ENCODE peak calls at places on chromosomes 3 and 15, in nine cellular contexts. W, D, H, C, O, I, K, A and N are unnamed samples.
A peak's percentile ranks its signal among the peaks of the same experiment; 100 is the strongest.

GRCh38 chr15:88258021-88258641 is 1.6 kb upstream of the NTRK3 start:
- DNase-seq in W (no peak), D (no peak), H (no peak), C (peak; percentile 33), O (no peak), I (no peak), K (peak; percentile 94), A (peak; percentile 8), N (no peak)

GRCh38 chr15:75389791-75390382 is 21.5 kb upstream of the MAN2C1 start:
- DNase-seq in W (no peak), D (no peak), H (no peak), C (no peak), O (no peak), I (no peak), K (no peak), A (no peak), N (no peak)

GRCh38 chr3:156770699-156771414 is 55.3 kb upstream of the LEKR1 start:
- DNase-seq in W (no peak), D (no peak), H (no peak), C (no peak), O (no peak), I (no peak), K (no peak), A (no peak), N (no peak)

GRCh38 chr3:144265527-144266100 is 294.0 kb downstream of the DIPK2A start:
- DNase-seq in W (no peak), D (no peak), H (no peak), C (no peak), O (no peak), I (no peak), K (no peak), A (peak; percentile 73), N (no peak)

GRCh38 chr3:37458162-37458895 is 283.9 kb upstream of the LRRFIP2 start:
- DNase-seq in W (no peak), D (no peak), H (no peak), C (no peak), O (no peak), I (peak; percentile 90), K (no peak), A (no peak), N (no peak)

GRCh38 chr15:58330836-58331561 is 100.8 kb upstream of the LIPC start:
- DNase-seq in W (no peak), D (no peak), H (no peak), C (no peak), O (no peak), I (no peak), K (no peak), A (no peak), N (peak; percentile 28)

GRCh38 chr3:136733317-136733833 is 18.8 kb downstream of the STAG1 start:
- DNase-seq in W (no peak), D (no peak), H (no peak), C (no peak), O (no peak), I (no peak), K (no peak), A (peak; percentile 62), N (no peak)

GRCh38 chr3:143814358-143814968 is 33.8 kb downstream of the SLC9A9 start:
- DNase-seq in W (no peak), D (no peak), H (no peak), C (no peak), O (no peak), I (no peak), K (no peak), A (no peak), N (no peak)

GRCh38 chr15:72236381-72237285 is 5.6 kb upstream of the PKM start:
- DNase-seq in W (peak; percentile 42), D (no peak), H (no peak), C (no peak), O (no peak), I (no peak), K (no peak), A (no peak), N (no peak)

GRCh38 chr3:98602078-98602678 is 8.8 kb upstream of the CPOX start:
- DNase-seq in W (peak; percentile 69), D (peak; percentile 52), H (no peak), C (peak; percentile 57), O (no peak), I (no peak), K (peak; percentile 48), A (peak; percentile 86), N (peak; percentile 31)

GRCh38 chr15:22887157-22887951 is 48.9 kb downstream of the NIPA2 start:
- DNase-seq in W (peak; percentile 82), D (peak; percentile 33), H (no peak), C (no peak), O (no peak), I (no peak), K (no peak), A (peak; percentile 58), N (no peak)

GRCh38 chr3:176430244-176430893 is 766.9 kb downstream of the TBL1XR1 start:
- DNase-seq in W (peak; percentile 29), D (peak; percentile 62), H (peak; percentile 31), C (peak; percentile 31), O (no peak), I (no peak), K (peak; percentile 13), A (peak; percentile 67), N (no peak)

GRCh38 chr3:136792931-136793330 is 26.0 kb upstream of the SLC35G2 start:
- DNase-seq in W (no peak), D (no peak), H (no peak), C (no peak), O (no peak), I (no peak), K (no peak), A (no peak), N (no peak)

GRCh38 chr15:80152896-80153876 is at the start of gene FAH:
- DNase-seq in W (peak; percentile 40), D (no peak), H (no peak), C (peak; percentile 39), O (no peak), I (peak; percentile 43), K (no peak), A (peak; percentile 61), N (peak; percentile 70)

GRCh38 chr15:50353251-50353998 is 1.6 kb downstream of the GABPB1 start:
- DNase-seq in W (peak; percentile 27), D (peak; percentile 73), H (peak; percentile 69), C (no peak), O (no peak), I (no peak), K (no peak), A (peak; percentile 90), N (no peak)

GRCh38 chr15:84400820-84401219 is 165.2 kb downstream of the GOLGA6L4 start:
- DNase-seq in W (no peak), D (no peak), H (no peak), C (no peak), O (no peak), I (no peak), K (no peak), A (no peak), N (no peak)

GRCh38 chr3:184003187-184003967 is 14.3 kb downstream of the ABCC5 start:
- DNase-seq in W (no peak), D (no peak), H (no peak), C (no peak), O (no peak), I (no peak), K (no peak), A (peak; percentile 79), N (no peak)

GRCh38 chr15:77026501-77027110 is 31.7 kb downstream of the PSTPIP1 start:
- DNase-seq in W (no peak), D (no peak), H (no peak), C (no peak), O (no peak), I (no peak), K (no peak), A (no peak), N (no peak)

GRCh38 chr3:174397848-174398247 is 461.3 kb upstream of the NAALADL2 start:
- DNase-seq in W (no peak), D (peak; percentile 30), H (no peak), C (no peak), O (no peak), I (no peak), K (no peak), A (peak; percentile 73), N (no peak)

GRCh38 chr15:83571820-83572707 is 81.9 kb upstream of the ADAMTSL3 start:
- DNase-seq in W (peak; percentile 14), D (peak; percentile 13), H (peak; percentile 8), C (peak; percentile 39), O (no peak), I (no peak), K (peak; percentile 2), A (peak; percentile 48), N (no peak)

GRCh38 chr3:63774776-63775175 is 44.3 kb upstream of the C3orf49 start:
- DNase-seq in W (no peak), D (no peak), H (no peak), C (no peak), O (no peak), I (no peak), K (no peak), A (peak; percentile 13), N (no peak)

GRCh38 chr3:190886945-190887344 is 24.5 kb upstream of the GMNC start:
- DNase-seq in W (peak; percentile 40), D (no peak), H (no peak), C (no peak), O (no peak), I (no peak), K (no peak), A (peak; percentile 3), N (no peak)

GRCh38 chr3:177124882-177125281 is 72.4 kb downstream of the TBL1XR1 start:
- DNase-seq in W (no peak), D (no peak), H (no peak), C (no peak), O (no peak), I (no peak), K (no peak), A (peak; percentile 57), N (no peak)

GRCh38 chr3:17489139-17489538 is 253.3 kb downstream of the TBC1D5 start:
- DNase-seq in W (peak; percentile 40), D (no peak), H (no peak), C (no peak), O (no peak), I (no peak), K (no peak), A (peak; percentile 8), N (no peak)

GRCh38 chr3:55968331-55968730 is 481.2 kb upstream of the WNT5A start:
- DNase-seq in W (peak; percentile 59), D (no peak), H (no peak), C (no peak), O (no peak), I (no peak), K (no peak), A (peak; percentile 23), N (no peak)

GRCh38 chr3:138861755-138862333 is 27.1 kb upstream of the PIK3CB start:
- DNase-seq in W (peak; percentile 67), D (peak; percentile 3), H (no peak), C (no peak), O (no peak), I (no peak), K (no peak), A (peak; percentile 21), N (no peak)

GRCh38 chr15:95972136-95972553 is 358.4 kb upstream of the NR2F2 start:
- DNase-seq in W (no peak), D (peak; percentile 14), H (peak; percentile 51), C (no peak), O (no peak), I (no peak), K (no peak), A (peak; percentile 87), N (no peak)

GRCh38 chr15:53416219-53416940 is 343.1 kb downstream of the WDR72 start:
- DNase-seq in W (no peak), D (no peak), H (no peak), C (no peak), O (no peak), I (no peak), K (no peak), A (no peak), N (no peak)

GRCh38 chr3:3907023-3907422 is 107.8 kb downstream of the LRRN1 start:
- DNase-seq in W (no peak), D (no peak), H (no peak), C (no peak), O (no peak), I (no peak), K (no peak), A (no peak), N (no peak)

GRCh38 chr3:170499562-170500156 is 81.0 kb downstream of the CLDN11 start:
- DNase-seq in W (peak; percentile 64), D (peak; percentile 81), H (peak; percentile 74), C (peak; percentile 60), O (no peak), I (no peak), K (peak; percentile 15), A (peak; percentile 71), N (no peak)

GRCh38 chr15:64618138-64618537 is 157.3 kb downstream of the RBPMS2 start:
- DNase-seq in W (no peak), D (no peak), H (no peak), C (no peak), O (no peak), I (no peak), K (no peak), A (no peak), N (no peak)